ENCODE peak calls at places on chromosomes 16 and 17, in eight cellular contexts. B is fibroblast of lung, Z is AG09309, F is GM12878, N is transverse colon, E is B cell, R is lower leg skin, H is cardiac muscle cell. M is an unnamed sample.
A peak's percentile ranks its signal among the peaks of the same experiment; 100 is the strongest.

GRCh38 chr17:5740937-5741336 is 156.6 kb upstream of the NLRP1 start:
- DNase-seq in B (no peak), Z (no peak), F (no peak), N (no peak), E (no peak), R (no peak), H (no peak), M (no peak)

GRCh38 chr16:53779186-53779585 is 75.2 kb downstream of the FTO start:
- DNase-seq in B (no peak), Z (no peak), F (no peak), N (no peak), E (no peak), R (no peak), H (peak; percentile 46), M (no peak)

GRCh38 chr17:51650202-51650601 is 389.9 kb downstream of the UTP18 start:
- DNase-seq in B (no peak), Z (no peak), F (no peak), N (no peak), E (no peak), R (no peak), H (no peak), M (no peak)

GRCh38 chr16:27314161-27314723 is 468 bp downstream of the IL4R start:
- DNase-seq in B (peak; percentile 93), Z (peak; percentile 81), F (no peak), N (peak; percentile 70), E (peak; percentile 60), R (peak; percentile 49), H (peak; percentile 94), M (peak; percentile 97)

GRCh38 chr16:83393196-83393981 is 414.4 kb upstream of the HSBP1 start:
- DNase-seq in B (peak; percentile 60), Z (no peak), F (no peak), N (no peak), E (no peak), R (no peak), H (no peak), M (peak; percentile 50)

GRCh38 chr16:50735629-50736122 is 6.2 kb upstream of the CYLD start:
- DNase-seq in B (no peak), Z (no peak), F (peak; percentile 81), N (no peak), E (no peak), R (no peak), H (no peak), M (no peak)

GRCh38 chr17:41678411-41678906 is 10.2 kb upstream of the EIF1 start:
- DNase-seq in B (peak; percentile 37), Z (no peak), F (peak; percentile 45), N (no peak), E (no peak), R (no peak), H (no peak), M (no peak)

GRCh38 chr17:8079291-8080207 is 8.0 kb downstream of the ALOX12B start:
- DNase-seq in B (peak; percentile 29), Z (no peak), F (no peak), N (peak; percentile 76), E (peak; percentile 92), R (no peak), H (peak; percentile 54), M (peak; percentile 6)

GRCh38 chr16:49866533-49867155 is 10.7 kb upstream of the ZNF423 start:
- DNase-seq in B (no peak), Z (no peak), F (no peak), N (no peak), E (no peak), R (no peak), H (no peak), M (no peak)

GRCh38 chr17:69597898-69598692 is 183.6 kb downstream of the MAP2K6 start:
- DNase-seq in B (peak; percentile 77), Z (no peak), F (no peak), N (no peak), E (no peak), R (no peak), H (peak; percentile 17), M (peak; percentile 50)

GRCh38 chr17:82291582-82292250 is 18.2 kb upstream of the CSNK1D start:
- DNase-seq in B (no peak), Z (no peak), F (no peak), N (no peak), E (no peak), R (no peak), H (no peak), M (no peak)

GRCh38 chr16:234468-235305 is at the start of gene FAM234A:
- DNase-seq in B (peak; percentile 91), Z (peak; percentile 21), F (peak; percentile 77), N (peak; percentile 96), E (peak; percentile 99), R (peak; percentile 92), H (peak; percentile 93), M (peak; percentile 81)

GRCh38 chr16:12147681-12148479 is 171.3 kb downstream of the SNX29 start:
- DNase-seq in B (no peak), Z (no peak), F (no peak), N (no peak), E (peak; percentile 21), R (no peak), H (no peak), M (no peak)

GRCh38 chr17:57401556-57402488 is 145.5 kb downstream of the MSI2 start:
- DNase-seq in B (no peak), Z (no peak), F (no peak), N (no peak), E (no peak), R (no peak), H (no peak), M (no peak)

GRCh38 chr17:29069526-29070041 is 26.6 kb downstream of the PIPOX start:
- DNase-seq in B (no peak), Z (no peak), F (no peak), N (no peak), E (no peak), R (no peak), H (peak; percentile 53), M (no peak)

GRCh38 chr17:2122641-2123302 is 67.9 kb downstream of the HIC1 start:
- DNase-seq in B (peak; percentile 86), Z (no peak), F (no peak), N (peak; percentile 58), E (peak; percentile 14), R (peak; percentile 44), H (peak; percentile 89), M (peak; percentile 73)
- TF ChIP-seq CTCF in B (peak; percentile 31), Z (no peak), F (no peak), N (no peak), E (no peak), R (no peak), H (peak; percentile 25), M (peak; percentile 19)

DNA sequence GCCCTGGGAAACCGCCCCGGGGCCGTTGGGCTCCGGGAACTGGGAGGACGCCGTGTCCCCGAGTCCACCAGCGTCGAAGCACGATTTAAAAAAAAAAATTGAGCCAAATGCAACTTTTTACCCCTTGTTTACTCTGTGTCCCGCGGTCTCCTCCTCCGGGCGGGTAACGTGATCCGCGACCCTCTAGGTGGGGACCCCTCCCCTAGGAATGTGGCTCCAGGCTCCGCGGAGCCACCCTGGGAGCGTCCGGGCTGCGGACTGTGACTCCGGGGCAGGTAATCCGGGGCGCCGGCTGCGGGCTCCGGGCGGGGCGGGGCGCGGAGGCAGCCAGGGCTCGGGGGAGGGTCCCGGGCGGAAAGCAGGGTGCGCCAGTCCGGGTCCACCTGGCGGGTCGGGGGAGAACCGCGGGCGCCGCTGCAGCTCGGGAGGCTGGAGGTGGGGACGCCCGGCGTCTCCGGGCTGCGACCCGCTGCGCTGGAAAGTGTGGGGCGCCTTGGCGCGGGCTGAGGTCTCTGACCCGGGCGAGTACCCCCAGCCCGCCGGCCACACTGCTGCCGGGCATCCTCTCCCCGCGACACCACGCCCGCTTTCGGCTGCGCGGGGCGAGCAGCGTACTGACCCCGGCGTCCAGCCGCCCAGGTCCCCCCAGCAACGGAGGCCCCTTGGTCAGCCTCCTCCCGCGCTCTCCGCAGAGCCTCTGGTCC is 850 bp upstream of the HELZ start:
- DNase-seq in B (no peak), Z (no peak), F (no peak), N (peak; percentile 62), E (peak; percentile 58), R (no peak), H (no peak), M (no peak)
- TF ChIP-seq CTCF in B (no peak), Z (no peak), F (no peak), N (no peak), E (no peak), R (no peak), H (no peak), M (no peak)

DNA sequence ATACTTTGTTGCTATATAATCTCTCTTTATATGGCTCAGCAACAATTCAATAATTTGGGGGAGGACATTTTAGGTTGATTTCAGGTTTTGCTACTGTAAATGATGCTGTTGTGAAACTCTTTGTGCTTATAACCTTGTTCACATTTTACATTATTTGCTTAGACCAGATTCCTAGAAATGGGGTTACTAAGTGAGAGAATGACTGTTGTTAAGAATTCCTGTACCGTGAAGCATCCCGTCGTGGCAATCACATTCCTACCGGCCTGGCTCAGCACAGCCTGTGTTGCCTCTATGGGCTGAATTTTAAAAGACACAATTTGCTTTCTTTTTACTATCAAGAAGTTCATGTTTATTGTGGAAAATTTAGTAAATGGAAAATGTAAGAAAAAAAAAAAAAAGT is 31.4 kb downstream of the B9D1 start:
- DNase-seq in B (peak; percentile 93), Z (peak; percentile 69), F (no peak), N (no peak), E (no peak), R (no peak), H (peak; percentile 70), M (peak; percentile 84)
- TF ChIP-seq CTCF in B (no peak), Z (peak; percentile 0), F (no peak), N (no peak), E (no peak), R (no peak), H (no peak), M (peak; percentile 30)

GRCh38 chr16:22813223-22813945 is 578 bp upstream of the HS3ST2 start:
- DNase-seq in B (peak; percentile 16), Z (no peak), F (no peak), N (peak; percentile 32), E (peak; percentile 18), R (peak; percentile 22), H (peak; percentile 23), M (no peak)
- TF ChIP-seq CTCF in B (peak; percentile 53), Z (peak; percentile 94), F (no peak), N (peak; percentile 52), E (no peak), R (no peak), H (peak; percentile 55), M (peak; percentile 85)

GRCh38 chr17:32609085-32609484 is 122.3 kb downstream of the CDK5R1 start:
- DNase-seq in B (peak; percentile 32), Z (no peak), F (peak; percentile 59), N (peak; percentile 46), E (peak; percentile 84), R (no peak), H (no peak), M (no peak)
- TF ChIP-seq CTCF in B (peak; percentile 8), Z (peak; percentile 26), F (peak; percentile 88), N (peak; percentile 9), E (peak; percentile 82), R (no peak), H (no peak), M (peak; percentile 37)

DNA sequence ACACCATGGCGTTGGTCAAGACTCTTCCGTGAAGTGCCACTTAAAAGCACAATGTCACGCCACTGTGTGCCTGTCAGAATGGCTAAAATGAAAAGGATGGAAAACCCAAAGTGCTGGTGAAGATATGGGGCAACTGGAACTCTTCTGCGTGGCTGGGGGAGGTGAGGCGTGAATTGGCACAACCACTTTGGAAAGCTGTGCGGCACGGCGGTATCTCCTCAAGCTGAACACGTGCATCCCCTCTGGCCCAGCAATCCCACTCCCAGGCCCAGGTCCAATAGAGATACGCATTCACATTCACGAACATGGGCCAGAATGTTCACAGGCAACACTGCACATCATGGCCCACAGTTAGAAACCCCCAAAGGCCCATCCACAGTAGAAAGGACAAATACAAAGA is 8.9 kb downstream of the DUSP3 start:
- DNase-seq in B (no peak), Z (no peak), F (no peak), N (no peak), E (no peak), R (no peak), H (no peak), M (no peak)
- TF ChIP-seq CTCF in B (no peak), Z (no peak), F (no peak), N (no peak), E (no peak), R (no peak), H (no peak), M (no peak)